ENCODE peak calls at places on chromosome 15, in five cellular contexts. One of them, this sample, is unnamed.

GRCh38 chr15:89587955-89588354 is 12.7 kb downstream of the TICRR start:
- DNase-seq in endothelial cell: no peak
- DNase-seq in GM04504: no peak
- DNase-seq in Daoy: peak
- DNase-seq in stimulated activated CD8-positive, alpha-beta memory T cell treated with anti-CD3 and anti-CD28 coated beads, Interleukin-4, amount 100 ng/mL, for 24 hours: no peak
- DNase-seq in this sample: no peak

GRCh38 chr15:78950906-78951840 is 6.3 kb upstream of the CTSH start:
- DNase-seq in endothelial cell: no peak
- DNase-seq in GM04504: no peak
- DNase-seq in Daoy: no peak
- DNase-seq in stimulated activated CD8-positive, alpha-beta memory T cell treated with anti-CD3 and anti-CD28 coated beads, Interleukin-4, amount 100 ng/mL, for 24 hours: no peak
- DNase-seq in this sample: no peak

GRCh38 chr15:60893886-60894285 is 335.2 kb downstream of the RORA start:
- DNase-seq in endothelial cell: no peak
- DNase-seq in GM04504: no peak
- DNase-seq in Daoy: no peak
- DNase-seq in stimulated activated CD8-positive, alpha-beta memory T cell treated with anti-CD3 and anti-CD28 coated beads, Interleukin-4, amount 100 ng/mL, for 24 hours: no peak
- DNase-seq in this sample: no peak

GRCh38 chr15:80328496-80328895 is 75.7 kb upstream of the ARNT2 start:
- DNase-seq in endothelial cell: no peak
- DNase-seq in GM04504: no peak
- DNase-seq in Daoy: no peak
- DNase-seq in stimulated activated CD8-positive, alpha-beta memory T cell treated with anti-CD3 and anti-CD28 coated beads, Interleukin-4, amount 100 ng/mL, for 24 hours: no peak
- DNase-seq in this sample: no peak

GRCh38 chr15:90307661-90308060 is 42.2 kb downstream of the NGRN start:
- DNase-seq in endothelial cell: no peak
- DNase-seq in GM04504: no peak
- DNase-seq in Daoy: no peak
- DNase-seq in stimulated activated CD8-positive, alpha-beta memory T cell treated with anti-CD3 and anti-CD28 coated beads, Interleukin-4, amount 100 ng/mL, for 24 hours: no peak
- DNase-seq in this sample: no peak

GRCh38 chr15:51751687-51752683 is 588 bp downstream of the TMOD2 start:
- DNase-seq in endothelial cell: peak
- DNase-seq in GM04504: no peak
- DNase-seq in Daoy: peak
- DNase-seq in stimulated activated CD8-positive, alpha-beta memory T cell treated with anti-CD3 and anti-CD28 coated beads, Interleukin-4, amount 100 ng/mL, for 24 hours: no peak
- DNase-seq in this sample: no peak

GRCh38 chr15:77118787-77119410 is 48.0 kb upstream of the TSPAN3 start:
- DNase-seq in endothelial cell: no peak
- DNase-seq in GM04504: peak
- DNase-seq in Daoy: peak
- DNase-seq in stimulated activated CD8-positive, alpha-beta memory T cell treated with anti-CD3 and anti-CD28 coated beads, Interleukin-4, amount 100 ng/mL, for 24 hours: no peak
- DNase-seq in this sample: peak

GRCh38 chr15:66738116-66738515 is 36.1 kb downstream of the SMAD6 start:
- DNase-seq in endothelial cell: no peak
- DNase-seq in GM04504: no peak
- DNase-seq in Daoy: no peak
- DNase-seq in stimulated activated CD8-positive, alpha-beta memory T cell treated with anti-CD3 and anti-CD28 coated beads, Interleukin-4, amount 100 ng/mL, for 24 hours: no peak
- DNase-seq in this sample: no peak

GRCh38 chr15:78872155-78872971 is at the start of gene MORF4L1:
- DNase-seq in endothelial cell: peak
- DNase-seq in GM04504: peak
- DNase-seq in Daoy: peak
- DNase-seq in stimulated activated CD8-positive, alpha-beta memory T cell treated with anti-CD3 and anti-CD28 coated beads, Interleukin-4, amount 100 ng/mL, for 24 hours: peak
- DNase-seq in this sample: peak

GRCh38 chr15:66941231-66941711 is 124.1 kb upstream of the SMAD3 start:
- DNase-seq in endothelial cell: no peak
- DNase-seq in GM04504: no peak
- DNase-seq in Daoy: no peak
- DNase-seq in stimulated activated CD8-positive, alpha-beta memory T cell treated with anti-CD3 and anti-CD28 coated beads, Interleukin-4, amount 100 ng/mL, for 24 hours: no peak
- DNase-seq in this sample: no peak

GRCh38 chr15:68315495-68316007 is 38.0 kb downstream of the FEM1B start:
- DNase-seq in endothelial cell: peak
- DNase-seq in GM04504: no peak
- DNase-seq in Daoy: peak
- DNase-seq in stimulated activated CD8-positive, alpha-beta memory T cell treated with anti-CD3 and anti-CD28 coated beads, Interleukin-4, amount 100 ng/mL, for 24 hours: no peak
- DNase-seq in this sample: no peak

GRCh38 chr15:28098766-28099554 is at the start of gene OCA2:
- DNase-seq in endothelial cell: peak
- DNase-seq in GM04504: no peak
- DNase-seq in Daoy: peak
- DNase-seq in stimulated activated CD8-positive, alpha-beta memory T cell treated with anti-CD3 and anti-CD28 coated beads, Interleukin-4, amount 100 ng/mL, for 24 hours: peak
- DNase-seq in this sample: no peak

GRCh38 chr15:51046799-51047449 is 47.8 kb downstream of the TNFAIP8L3 start:
- DNase-seq in endothelial cell: no peak
- DNase-seq in GM04504: no peak
- DNase-seq in Daoy: peak
- DNase-seq in stimulated activated CD8-positive, alpha-beta memory T cell treated with anti-CD3 and anti-CD28 coated beads, Interleukin-4, amount 100 ng/mL, for 24 hours: no peak
- DNase-seq in this sample: no peak

GRCh38 chr15:91357527-91357926 is 257.5 kb downstream of the SV2B start:
- DNase-seq in endothelial cell: no peak
- DNase-seq in GM04504: no peak
- DNase-seq in Daoy: no peak
- DNase-seq in stimulated activated CD8-positive, alpha-beta memory T cell treated with anti-CD3 and anti-CD28 coated beads, Interleukin-4, amount 100 ng/mL, for 24 hours: no peak
- DNase-seq in this sample: no peak

This sample was measured in AG09319.